ENCODE peak calls at places on chromosomes 2 and 18, in eight cellular contexts. Z, H, U, N, F, O, Q and T are unnamed samples.

GRCh38 chr2:18299423-18300212 is 260.8 kb downstream of the RDH14 start:
- DNase-seq in Z (peak; percentile 99), U (no peak), H (no peak), N (no peak), O (no peak), F (peak; percentile 82), Q (no peak), T (peak; percentile 93)

GRCh38 chr2:95203911-95204310 is 3.4 kb upstream of the ZNF892 start:
- DNase-seq in F (no peak), H (no peak), U (no peak), Q (no peak), N (no peak), O (no peak), Z (no peak), T (no peak)

GRCh38 chr2:74462054-74462785 is 3.0 kb downstream of the MOGS start:
- DNase-seq in Z (no peak), Q (no peak), U (no peak), O (no peak), F (no peak), N (no peak), H (no peak), T (no peak)

GRCh38 chr2:17476820-17477219 is 41.4 kb downstream of the RAD51AP2 start:
- DNase-seq in Z (peak; percentile 21), O (no peak), N (no peak), H (no peak), U (no peak), Q (no peak), F (no peak), T (no peak)

GRCh38 chr2:61017556-61018318 is at the start of the genes PEX13 and PUS10:
- DNase-seq in Z (peak; percentile 69), O (peak; percentile 70), Q (no peak), H (peak; percentile 76), N (peak; percentile 67), F (peak; percentile 86), U (peak; percentile 52), T (peak; percentile 70)

GRCh38 chr2:45882707-45883106 is 231.2 kb downstream of the PRKCE start:
- DNase-seq in O (no peak), N (no peak), Z (peak; percentile 85), H (no peak), F (peak; percentile 62), U (no peak), Q (no peak), T (peak; percentile 57)

GRCh38 chr2:130762031-130762909 is 6.9 kb downstream of the AMER3 start:
- DNase-seq in Z (no peak), U (no peak), F (no peak), Q (no peak), O (no peak), N (no peak), H (no peak), T (no peak)

GRCh38 chr2:231670892-231671616 is 37.3 kb upstream of the PTMA start:
- DNase-seq in H (peak; percentile 65), U (no peak), N (peak; percentile 20), Q (no peak), O (peak; percentile 50), Z (no peak), F (peak; percentile 42), T (peak; percentile 35)

GRCh38 chr2:70388128-70388527 is 86.3 kb upstream of the FAM136A start:
- DNase-seq in F (no peak), Q (no peak), Z (no peak), O (no peak), H (no peak), U (no peak), N (no peak), T (no peak)

GRCh38 chr2:219522111-219523030 is 8.1 kb downstream of the ASIC4 start:
- DNase-seq in H (peak; percentile 79), F (peak; percentile 71), U (no peak), Q (no peak), Z (peak; percentile 92), N (no peak), O (no peak), T (peak; percentile 46)

GRCh38 chr2:121561617-121562268 is 31.1 kb downstream of the RNU4ATAC start:
- DNase-seq in Q (no peak), F (peak; percentile 49), O (no peak), U (no peak), H (no peak), N (no peak), Z (peak; percentile 94), T (peak; percentile 44)

GRCh38 chr2:47226124-47227040 is 71.3 kb upstream of the STPG4 start:
- DNase-seq in F (peak; percentile 83), H (no peak), N (no peak), Q (no peak), Z (no peak), O (no peak), U (no peak), T (no peak)

GRCh38 chr18:11505993-11506392 is 103.4 kb upstream of the SLC35G4 start:
- DNase-seq in F (no peak), O (no peak), H (no peak), Z (no peak), N (no peak), U (no peak), Q (no peak), T (no peak)

GRCh38 chr2:204673877-204674276 is 128.6 kb downstream of the PARD3B start:
- DNase-seq in O (no peak), N (no peak), Q (no peak), Z (peak; percentile 59), H (no peak), F (peak; percentile 26), U (no peak), T (peak; percentile 56)

GRCh38 chr18:6476880-6477279 is 62.2 kb upstream of the L3MBTL4 start:
- DNase-seq in Q (no peak), U (no peak), F (no peak), N (no peak), Z (no peak), H (no peak), O (no peak), T (no peak)

GRCh38 chr2:216015722-216016464 is 2.5 kb upstream of the MREG start:
- DNase-seq in O (peak; percentile 93), Z (no peak), U (peak; percentile 72), N (no peak), F (no peak), H (no peak), Q (no peak), T (no peak)

GRCh38 chr2:71747573-71747972 is 294.2 kb downstream of the DYSF start:
- DNase-seq in H (no peak), F (no peak), U (no peak), Q (no peak), N (no peak), Z (no peak), O (no peak), T (no peak)

GRCh38 chr2:45010706-45011036 is 1.4 kb upstream of the SIX2 start:
- DNase-seq in F (no peak), U (no peak), O (no peak), Z (no peak), Q (no peak), H (no peak), N (no peak), T (peak; percentile 10)